ENCODE peak calls at places on chromosomes 13 and 19, in nine cellular contexts. Q is CD8-positive, alpha-beta T cell; H is psoas muscle; V is sigmoid colon; C is cardiac muscle cell; J is A673; L is heart left ventricle; X is body of pancreas; E is WERI-Rb-1. B is an unnamed sample.

GRCh38 chr13:72751220-72751619 is 23.5 kb downstream of the BORA start:
- DNase-seq in E (no peak), J (no peak), H (no peak), Q (no peak), V (no peak), X (no peak), C (no peak), L (no peak), B (no peak)

GRCh38 chr19:5624154-5624663 is 1.3 kb downstream of the SAFB start:
- DNase-seq in V (peak), X (peak), H (peak), C (peak), J (peak), E (no peak), L (peak), Q (no peak), B (no peak)

GRCh38 chr13:96460571-96460970 is 370.7 kb downstream of the HS6ST3 start:
- DNase-seq in L (no peak), E (no peak), Q (no peak), X (no peak), V (no peak), C (peak), H (no peak), J (no peak), B (no peak)

GRCh38 chr13:98454389-98454881 is 122.5 kb downstream of the STK24 start:
- DNase-seq in E (no peak), H (no peak), L (no peak), C (peak), J (peak), V (no peak), X (no peak), Q (no peak), B (no peak)

GRCh38 chr13:84366484-84366883 is 484.2 kb upstream of the SLITRK1 start:
- DNase-seq in E (no peak), L (no peak), Q (no peak), X (no peak), V (no peak), J (no peak), C (peak), H (no peak), B (no peak)

GRCh38 chr13:21934309-21934708 is 263.4 kb downstream of the FGF9 start:
- DNase-seq in E (no peak), V (no peak), H (no peak), L (no peak), J (no peak), X (no peak), Q (no peak), C (no peak), B (no peak)

GRCh38 chr13:21079761-21080730 is 18.7 kb upstream of the LATS2 start:
- DNase-seq in E (no peak), V (no peak), L (peak), J (no peak), X (peak), H (no peak), C (peak), Q (no peak), B (no peak)

GRCh38 chr19:6101291-6101690 is 9.0 kb downstream of the RFX2 start:
- DNase-seq in C (no peak), V (no peak), E (no peak), L (no peak), X (no peak), H (no peak), Q (no peak), J (no peak), B (no peak)

GRCh38 chr19:30036154-30037129 is 94.4 kb downstream of the URI1 start:
- DNase-seq in X (no peak), C (no peak), Q (no peak), J (no peak), L (no peak), E (no peak), V (no peak), H (no peak), B (no peak)

DNA sequence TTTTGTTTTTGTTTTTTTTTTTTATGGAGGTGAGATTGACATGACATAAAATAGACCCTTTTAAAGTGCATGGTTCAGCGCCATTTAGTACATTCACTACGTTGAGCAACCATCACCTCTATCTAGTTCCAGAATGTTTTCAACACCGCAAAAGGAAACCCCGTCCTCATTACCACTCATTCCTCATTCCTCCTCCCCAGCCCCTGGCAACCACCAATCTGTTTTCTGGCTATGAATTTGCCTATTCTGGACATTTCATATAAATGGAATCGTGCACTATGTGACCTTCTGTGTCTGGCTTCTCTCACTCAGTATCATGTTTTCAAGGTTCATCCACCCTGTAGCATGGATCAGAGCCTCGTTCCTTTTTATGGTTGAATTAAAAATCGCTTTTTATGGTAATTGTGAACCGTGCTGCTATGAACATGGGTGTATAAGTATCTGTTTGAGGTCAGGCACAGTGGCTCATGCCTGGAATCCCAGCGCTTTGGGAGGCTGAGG is 9.9 kb upstream of the ADGRE5 start:
- DNase-seq in C (no peak), J (no peak), X (no peak), H (no peak), L (no peak), Q (no peak), V (no peak), E (no peak), B (no peak)
- H3K27ac ChIP-seq in C (no peak), J (no peak), X (no peak), H (no peak), L (no peak), Q (peak), V (no peak), E (no peak), B (no peak)

GRCh38 chr13:45490068-45490467 is 25.3 kb downstream of the COG3 start:
- DNase-seq in C (no peak), J (peak), Q (no peak), E (no peak), X (no peak), H (no peak), L (no peak), V (no peak), B (no peak)
- TF ChIP-seq CTCF in C (no peak), J (no peak), Q (peak), E (peak), X (no peak), H (peak), L (no peak), V (no peak), B (no peak)

GRCh38 chr19:38701455-38702063 is 42.7 kb downstream of the CAPN12 start:
- DNase-seq in C (no peak), J (no peak), E (no peak), Q (no peak), H (no peak), V (no peak), L (no peak), X (no peak), B (no peak)
- H3K27ac ChIP-seq in C (peak), J (no peak), E (no peak), Q (no peak), H (peak), V (peak), L (peak), X (peak), B (peak)

GRCh38 chr19:40806385-40807146 is 7.6 kb downstream of the EGLN2 start:
- DNase-seq in E (peak), X (no peak), V (peak), L (peak), H (peak), J (peak), Q (peak), C (peak), B (peak)

GRCh38 chr19:40805258-40805868 is 6.4 kb downstream of the EGLN2 start:
- DNase-seq in H (no peak), L (no peak), J (no peak), Q (peak), C (no peak), X (peak), E (no peak), V (no peak), B (no peak)

GRCh38 chr19:40808021-40808325 is 9.0 kb downstream of the EGLN2 start:
- DNase-seq in L (no peak), X (no peak), J (no peak), H (no peak), Q (no peak), V (no peak), E (no peak), C (no peak), B (no peak)

GRCh38 chr19:40808497-40808896 is 9.5 kb downstream of the EGLN2 start:
- DNase-seq in X (no peak), V (no peak), H (no peak), J (no peak), Q (no peak), E (no peak), L (no peak), C (no peak), B (no peak)

GRCh38 chr19:40807147-40808020 is 8.4 kb downstream of the EGLN2 start:
- DNase-seq in C (no peak), Q (no peak), X (no peak), L (no peak), J (no peak), H (no peak), V (no peak), E (peak), B (no peak)
- TF ChIP-seq CTCF in C (peak), Q (peak), X (no peak), L (no peak), J (peak), H (no peak), V (peak), E (peak), B (no peak)

GRCh38 chr13:30108913-30109237 is 198.5 kb downstream of the KATNAL1 start:
- DNase-seq in C (no peak), X (peak), H (no peak), V (no peak), Q (no peak), L (no peak), J (no peak), E (no peak), B (no peak)
- H3K27ac ChIP-seq in C (no peak), X (peak), H (no peak), V (no peak), Q (no peak), L (no peak), J (no peak), E (no peak), B (no peak)

GRCh38 chr19:44740351-44740824 is 8.1 kb upstream of the BCL3 start:
- DNase-seq in X (no peak), Q (no peak), H (no peak), E (no peak), J (no peak), L (no peak), C (no peak), V (no peak), B (no peak)
- TF ChIP-seq CTCF in X (no peak), Q (no peak), H (no peak), E (no peak), J (no peak), L (no peak), C (no peak), V (no peak), B (no peak)